ENCODE peak calls at places on chromosomes 6 and 20, in seven cellular contexts. A, U, X, R, H, N and T are unnamed samples.

GRCh38 chr6:164315376-164315775 is 900.9 kb downstream of the QKI start:
- DNase-seq in H (no peak), N (no peak), R (no peak), A (no peak), U (no peak), X (no peak), T (no peak)

GRCh38 chr20:57991211-57991841 is 237.1 kb downstream of the ANKRD60 start:
- DNase-seq in U (peak), N (no peak), A (peak), X (no peak), H (peak), R (no peak), T (peak)

GRCh38 chr6:19159087-19159486 is 678.1 kb upstream of the ID4 start:
- DNase-seq in H (no peak), X (no peak), R (no peak), U (no peak), A (no peak), N (no peak), T (no peak)

GRCh38 chr20:58135441-58136170 is 92.8 kb downstream of the ANKRD60 start:
- DNase-seq in R (no peak), A (no peak), X (no peak), U (no peak), N (no peak), H (no peak), T (no peak)

GRCh38 chr20:4633780-4634179 is 87.9 kb upstream of the PRND start:
- DNase-seq in N (no peak), A (peak), U (no peak), H (peak), R (no peak), X (no peak), T (no peak)

GRCh38 chr6:135739288-135739687 is 112.2 kb upstream of the PDE7B start:
- DNase-seq in H (peak), N (no peak), A (no peak), X (no peak), R (no peak), U (no peak), T (no peak)

GRCh38 chr20:9838378-9839295 is at the start of gene PAK5:
- DNase-seq in U (no peak), H (no peak), R (peak), X (peak), A (peak), N (peak), T (no peak)

GRCh38 chr20:33423141-33423834 is 20.3 kb downstream of the SNTA1 start:
- DNase-seq in N (no peak), H (peak), A (peak), U (no peak), R (no peak), X (no peak), T (no peak)

GRCh38 chr6:84284428-84285033 is 57.1 kb upstream of the CEP162 start:
- DNase-seq in N (no peak), H (no peak), R (no peak), U (no peak), X (no peak), A (peak), T (no peak)